ENCODE peak calls at places on chromosome 10, in seven cellular contexts. C is fibroblast of pulmonary artery; W is A172; B is activated CD4-positive, alpha-beta T cell treated with anti-CD3 and anti-CD28 coated beads, Interleukin-2, amount 10 ng/mL, durations not matched to agents 7 days and 5 days; D is neural progenitor cell; P is mucosa of descending colon; V is H9. U is an unnamed sample.

GRCh38 chr10:100828744-100829102 is 83.3 kb downstream of the PAX2 start:
- DNase-seq in P (no peak), B (peak), D (peak), W (no peak), V (no peak), C (no peak), U (no peak)

GRCh38 chr10:43267811-43268210 is 946 bp upstream of the RASGEF1A start:
- DNase-seq in P (no peak), W (no peak), C (no peak), V (no peak), D (no peak), B (no peak), U (no peak)

GRCh38 chr10:69337312-69338132 is 59.2 kb downstream of the HK1 start:
- DNase-seq in B (no peak), V (no peak), P (peak), D (no peak), W (peak), C (peak), U (no peak)

GRCh38 chr10:78656815-78657621 is 411.7 kb upstream of the ZMIZ1 start:
- DNase-seq in P (peak), B (no peak), W (no peak), V (no peak), C (no peak), D (peak), U (no peak)

GRCh38 chr10:24444337-24444736 is 235.4 kb downstream of the KIAA1217 start:
- DNase-seq in B (no peak), V (no peak), D (no peak), P (no peak), C (no peak), W (peak), U (no peak)

GRCh38 chr10:123974406-123974805 is 82.8 kb upstream of the CPXM2 start:
- DNase-seq in D (no peak), W (peak), V (no peak), P (no peak), C (peak), B (no peak), U (no peak)

GRCh38 chr10:22856444-22857074 is 71.3 kb upstream of the ARMC3 start:
- DNase-seq in W (no peak), B (no peak), D (no peak), P (no peak), V (no peak), C (no peak), U (no peak)

GRCh38 chr10:104779701-104780100 is 138.6 kb downstream of the SORCS3 start:
- DNase-seq in C (no peak), P (no peak), B (no peak), W (no peak), V (no peak), D (no peak), U (no peak)

GRCh38 chr10:45495438-45496152 is 121.6 kb downstream of the ALOX5 start:
- DNase-seq in C (peak), V (no peak), W (peak), B (no peak), D (no peak), P (no peak), U (no peak)

GRCh38 chr10:71247306-71247705 is 34.9 kb downstream of the UNC5B start:
- DNase-seq in W (no peak), V (no peak), C (no peak), P (peak), B (no peak), D (no peak), U (no peak)

GRCh38 chr10:45265995-45266394 is 49.4 kb downstream of the OR13A1 start:
- DNase-seq in P (no peak), D (no peak), B (no peak), W (no peak), C (no peak), V (no peak), U (no peak)

GRCh38 chr10:3102721-3103410 is 35.5 kb downstream of the PFKP start:
- DNase-seq in P (no peak), W (no peak), C (peak), B (no peak), V (no peak), D (no peak), U (no peak)

GRCh38 chr10:80664071-80664680 is 126.5 kb downstream of the SH2D4B start:
- DNase-seq in D (peak), B (peak), P (peak), W (peak), V (peak), C (peak), U (peak)

GRCh38 chr10:128125416-128125943 is 743 bp downstream of the MKI67 start:
- DNase-seq in D (peak), C (no peak), V (no peak), W (no peak), B (peak), P (peak), U (no peak)

GRCh38 chr10:77925410-77925794 is 1.2 kb downstream of the DLG5 start:
- DNase-seq in P (peak), V (no peak), W (no peak), C (peak), D (no peak), B (no peak), U (no peak)

GRCh38 chr10:4082851-4083250 is 297.8 kb upstream of the KLF6 start:
- DNase-seq in W (peak), D (no peak), P (no peak), C (peak), B (no peak), V (no peak), U (no peak)